ENCODE peak calls at places on chromosome 9, in five cellular contexts. M, C, G, F and H are unnamed samples.

GRCh38 chr9:17829812-17830385 is 251.0 kb downstream of the SH3GL2 start:
- DNase-seq in M (peak), C (no peak), G (no peak), F (no peak), H (no peak)

GRCh38 chr9:83444110-83444509 is 94.1 kb downstream of the FRMD3 start:
- DNase-seq in M (no peak), C (peak), G (peak), F (peak), H (no peak)

GRCh38 chr9:19903076-19903475 is 114.2 kb upstream of the SLC24A2 start:
- DNase-seq in M (no peak), C (no peak), G (no peak), F (no peak), H (no peak)

GRCh38 chr9:20624201-20625002 is 2.1 kb upstream of the MLLT3 start:
- DNase-seq in M (peak), C (peak), G (peak), F (peak), H (peak)

GRCh38 chr9:135890896-135891631 is 16.3 kb downstream of the CAMSAP1 start:
- DNase-seq in M (no peak), C (no peak), G (no peak), F (no peak), H (no peak)

GRCh38 chr9:33159760-33160127 is 7.4 kb downstream of the B4GALT1 start:
- DNase-seq in M (no peak), C (peak), G (peak), F (peak), H (no peak)

GRCh38 chr9:77981332-77981731 is 50.3 kb downstream of the GNAQ start:
- DNase-seq in M (no peak), C (peak), G (no peak), F (peak), H (no peak)

GRCh38 chr9:88106492-88106891 is 31.8 kb downstream of the SPATA31C2 start:
- DNase-seq in M (peak), C (peak), G (no peak), F (peak), H (no peak)

GRCh38 chr9:93357649-93358048 is 93.8 kb upstream of the FAM120A start:
- DNase-seq in M (no peak), C (no peak), G (no peak), F (no peak), H (no peak)

GRCh38 chr9:37412431-37413151 is 9.9 kb upstream of the GRHPR start:
- DNase-seq in M (peak), C (no peak), G (no peak), F (peak), H (no peak)

GRCh38 chr9:91034521-91034920 is 232.9 kb downstream of the SYK start:
- DNase-seq in M (no peak), C (no peak), G (no peak), F (no peak), H (no peak)

GRCh38 chr9:89372230-89372816 is 54.0 kb downstream of the SECISBP2 start:
- DNase-seq in M (no peak), C (no peak), G (no peak), F (no peak), H (no peak)

GRCh38 chr9:129028192-129028966 is at the start of gene SH3GLB2:
- DNase-seq in M (peak), C (peak), G (peak), F (peak), H (peak)

GRCh38 chr9:129026442-129027223 is 1.5 kb downstream of the SH3GLB2 start:
- DNase-seq in M (peak), C (peak), G (no peak), F (peak), H (no peak)

GRCh38 chr9:129027685-129028191 is 393 bp downstream of the SH3GLB2 start:
- DNase-seq in M (no peak), C (no peak), G (peak), F (peak), H (no peak)

GRCh38 chr9:129030191-129030590 is 2.1 kb upstream of the SH3GLB2 start:
- DNase-seq in M (no peak), C (no peak), G (no peak), F (no peak), H (no peak)

GRCh38 chr9:129027224-129027684 is 877 bp downstream of the SH3GLB2 start:
- DNase-seq in M (no peak), C (peak), G (no peak), F (no peak), H (no peak)
- H3K27ac ChIP-seq in M (no peak), C (no peak), G (peak), F (no peak), H (peak)

DNA sequence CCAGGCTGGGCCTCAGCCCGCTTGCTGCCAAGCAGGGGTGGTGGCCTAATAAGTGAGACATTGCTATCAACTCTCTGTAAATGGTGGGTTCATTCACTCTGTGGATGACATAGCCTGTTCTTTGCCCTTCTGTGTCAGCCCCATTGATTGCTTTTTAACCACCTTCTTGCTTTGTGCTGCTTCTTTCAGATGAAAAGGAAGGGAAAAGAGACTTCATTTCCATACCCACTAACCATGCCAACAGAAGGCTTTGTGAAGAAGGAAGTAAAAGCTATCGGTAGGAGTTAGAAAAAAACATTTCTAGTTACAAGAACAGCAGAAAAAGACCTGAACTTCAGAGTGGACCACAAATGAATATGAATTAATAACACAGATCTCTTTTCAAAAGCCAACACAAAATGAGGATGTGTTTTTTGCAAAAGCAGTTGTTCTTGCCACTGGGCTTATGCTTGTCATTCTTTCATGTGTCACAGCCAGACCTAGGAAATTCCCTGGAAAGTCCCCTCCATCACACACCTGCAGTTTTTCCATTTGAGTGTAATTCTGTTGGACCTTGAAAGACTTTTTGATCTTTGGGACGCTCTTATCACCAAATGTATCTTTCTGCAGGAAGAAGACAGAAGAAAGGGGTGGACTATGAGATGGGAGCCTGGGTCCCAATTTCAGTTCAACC is 507.8 kb downstream of the CCDC171 start:
- DNase-seq in M (no peak), C (no peak), G (no peak), F (no peak), H (no peak)
- H3K27ac ChIP-seq in M (no peak), C (no peak), G (no peak), F (no peak), H (no peak)

GRCh38 chr9:114364528-114365041 is 23.2 kb downstream of the AKNA start:
- DNase-seq in M (no peak), C (peak), G (no peak), F (peak), H (no peak)
- H3K27ac ChIP-seq in M (no peak), C (peak), G (no peak), F (no peak), H (no peak)

DNA sequence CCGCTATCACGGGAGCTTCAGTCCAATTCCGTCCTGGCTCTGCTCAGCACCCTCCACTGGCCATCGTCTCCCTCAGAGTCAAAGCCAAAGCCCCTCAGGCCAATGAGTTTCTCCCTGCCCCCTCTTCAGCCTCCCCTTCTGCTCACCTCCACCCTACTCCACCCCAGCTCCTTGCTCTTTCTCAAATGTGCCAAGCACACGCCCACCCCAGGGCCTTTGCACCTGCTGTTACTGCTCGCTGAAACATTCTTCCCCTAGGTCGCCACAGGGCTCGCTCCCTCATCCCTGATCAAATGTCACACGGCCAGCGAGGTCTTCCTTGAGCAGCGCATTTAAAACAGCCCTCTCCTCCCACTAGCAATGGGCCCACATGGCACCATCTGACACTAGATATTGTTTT is 6.3 kb upstream of the ENG start:
- DNase-seq in M (no peak), C (no peak), G (no peak), F (no peak), H (no peak)
- H3K27ac ChIP-seq in M (no peak), C (no peak), G (peak), F (no peak), H (no peak)

GRCh38 chr9:130017035-130017909 is 25.7 kb downstream of the FNBP1 start:
- DNase-seq in M (no peak), C (peak), G (no peak), F (peak), H (no peak)
- H3K27ac ChIP-seq in M (no peak), C (peak), G (no peak), F (no peak), H (no peak)

DNA sequence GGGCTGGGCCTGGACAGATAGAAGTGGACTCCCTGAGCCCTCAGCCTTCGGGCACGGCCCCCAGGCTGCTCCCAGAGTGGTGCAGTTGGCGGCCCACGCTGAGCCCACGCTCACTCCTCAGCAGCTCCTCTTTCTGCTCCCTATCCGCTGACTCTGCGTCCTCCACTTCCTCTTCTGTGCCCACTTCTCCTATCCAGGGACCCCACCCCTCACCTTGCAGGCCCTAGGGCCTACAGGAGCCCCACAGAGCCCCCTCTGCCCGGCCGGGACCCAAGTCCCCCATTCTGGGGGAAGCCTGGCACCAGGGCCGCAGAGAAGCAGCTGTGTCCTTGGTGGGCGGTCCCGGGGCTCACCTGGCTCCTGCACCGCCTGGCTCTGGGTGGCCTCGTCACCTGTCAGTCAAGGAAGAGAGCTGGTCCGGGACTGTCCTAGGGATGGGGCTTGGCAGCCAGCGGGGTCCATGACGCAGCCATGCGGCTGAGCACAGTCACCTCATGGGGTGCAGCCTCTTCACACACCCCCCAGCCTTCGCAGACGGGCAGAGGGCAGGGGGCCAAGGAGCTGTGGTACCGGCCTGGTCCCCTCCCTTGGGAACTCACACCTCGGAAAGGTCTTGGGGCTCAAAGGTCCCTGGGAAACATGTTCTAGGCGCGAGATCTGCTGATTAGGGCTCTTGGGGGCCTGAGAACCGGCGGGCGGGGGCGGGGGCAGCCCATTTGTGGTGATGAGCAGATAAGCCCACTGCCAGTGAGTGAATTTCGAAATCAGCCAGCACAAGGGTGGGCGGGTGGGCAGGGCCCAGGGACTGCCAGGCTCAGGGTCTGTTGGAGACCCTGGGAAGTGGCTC is 5.4 kb upstream of the NRARP start:
- DNase-seq in M (peak), C (no peak), G (peak), F (no peak), H (no peak)
- H3K27ac ChIP-seq in M (no peak), C (no peak), G (peak), F (no peak), H (no peak)

DNA sequence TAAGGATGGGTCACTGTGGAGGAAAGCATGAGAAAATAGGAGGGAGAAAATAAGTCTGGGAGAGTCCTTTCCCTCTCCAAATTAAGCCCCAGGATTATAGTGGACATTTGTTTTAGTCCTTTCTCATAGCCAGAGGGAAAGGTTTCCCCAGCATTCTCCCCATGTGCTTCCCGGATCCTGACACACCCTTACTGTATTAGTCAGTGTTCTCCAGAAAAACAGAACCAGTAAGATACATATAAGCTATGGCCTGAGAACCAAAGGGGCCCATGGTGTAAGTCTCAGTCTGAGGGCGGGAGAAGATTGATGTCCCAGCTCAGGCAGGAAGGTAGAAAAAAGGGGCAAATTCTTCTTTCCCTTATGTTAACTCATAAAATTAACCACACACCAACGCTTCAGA is 25.6 kb upstream of the SPATA31D4 start:
- DNase-seq in M (no peak), C (peak), G (no peak), F (peak), H (no peak)
- H3K27ac ChIP-seq in M (no peak), C (peak), G (no peak), F (no peak), H (no peak)

DNA sequence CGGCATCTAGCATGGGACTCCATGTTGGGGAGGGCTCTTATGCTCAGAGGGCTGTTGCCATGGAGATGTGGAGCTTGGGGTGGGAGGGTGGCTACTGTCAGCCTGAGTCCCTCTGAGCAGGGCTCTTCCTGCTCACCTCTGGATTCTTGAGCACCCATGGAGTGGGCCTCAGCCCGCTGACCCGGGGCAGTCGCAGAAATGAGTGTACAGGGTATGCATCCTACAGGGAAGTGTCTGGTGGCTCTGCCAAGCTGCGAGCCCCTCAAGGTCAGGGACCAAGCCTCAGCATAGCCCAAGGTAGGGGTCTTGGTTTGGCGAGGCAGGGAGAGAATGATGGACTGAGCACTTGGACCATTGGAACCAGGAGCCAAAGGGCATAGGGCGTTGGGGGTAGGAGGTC is 104.1 kb downstream of the DAB2IP start:
- DNase-seq in M (no peak), C (no peak), G (no peak), F (no peak), H (no peak)
- H3K27ac ChIP-seq in M (no peak), C (no peak), G (no peak), F (no peak), H (no peak)

GRCh38 chr9:27107241-27107640 is 1.8 kb upstream of the TEK start:
- DNase-seq in M (no peak), C (no peak), G (no peak), F (no peak), H (no peak)

GRCh38 chr9:27112235-27112634 is 3.2 kb downstream of the TEK start:
- DNase-seq in M (no peak), C (no peak), G (no peak), F (no peak), H (no peak)

GRCh38 chr9:27110181-27110580 is 1.2 kb downstream of the TEK start:
- DNase-seq in M (no peak), C (no peak), G (no peak), F (no peak), H (no peak)

GRCh38 chr9:27109621-27110020 is 596 bp downstream of the TEK start:
- DNase-seq in M (no peak), C (peak), G (no peak), F (no peak), H (no peak)

GRCh38 chr9:27108981-27109541 is at the start of gene TEK:
- DNase-seq in M (peak), C (peak), G (no peak), F (peak), H (no peak)
- H3K27ac ChIP-seq in M (peak), C (peak), G (peak), F (no peak), H (no peak)